ENCODE peak calls at places on chromosome 16, in six cellular contexts. One of them, this sample, is unnamed.

GRCh38 chr16:73768786-73769203 is 527.8 kb upstream of the PSMD7 start:
- DNase-seq in GF-D8: no peak
- DNase-seq in cardiac fibroblast: peak; percentile 8
- DNase-seq in mammary epithelial cell: peak; percentile 1
- DNase-seq in RPMI8226: no peak
- DNase-seq in testis: no peak
- DNase-seq in this sample: peak; percentile 1

GRCh38 chr16:19522369-19523159 is 666 bp upstream of the GDE1 start:
- DNase-seq in testis: no peak
- DNase-seq in RPMI8226: no peak
- DNase-seq in GF-D8: no peak
- DNase-seq in cardiac fibroblast: no peak
- DNase-seq in mammary epithelial cell: no peak
- DNase-seq in this sample: peak; percentile 16

GRCh38 chr16:17404903-17405691 is 65.7 kb downstream of the XYLT1 start:
- DNase-seq in GF-D8: peak; percentile 25
- DNase-seq in mammary epithelial cell: peak; percentile 39
- DNase-seq in testis: peak; percentile 87
- DNase-seq in RPMI8226: no peak
- DNase-seq in cardiac fibroblast: peak; percentile 76
- DNase-seq in this sample: no peak

GRCh38 chr16:75527825-75528299 is 8.0 kb downstream of the CHST5 start:
- DNase-seq in cardiac fibroblast: no peak
- DNase-seq in mammary epithelial cell: no peak
- DNase-seq in testis: no peak
- DNase-seq in GF-D8: no peak
- DNase-seq in RPMI8226: no peak
- DNase-seq in this sample: no peak

GRCh38 chr16:56610017-56610608 is 1.7 kb downstream of the MT2A start:
- DNase-seq in mammary epithelial cell: peak; percentile 96
- DNase-seq in GF-D8: peak; percentile 12
- DNase-seq in RPMI8226: peak; percentile 37
- DNase-seq in cardiac fibroblast: peak; percentile 98
- DNase-seq in testis: peak; percentile 59
- DNase-seq in this sample: peak; percentile 47

GRCh38 chr16:57815987-57816745 is 13.9 kb upstream of the KIFC3 start:
- DNase-seq in GF-D8: no peak
- DNase-seq in RPMI8226: peak; percentile 96
- DNase-seq in mammary epithelial cell: peak; percentile 98
- DNase-seq in testis: peak; percentile 72
- DNase-seq in cardiac fibroblast: peak; percentile 94
- DNase-seq in this sample: peak; percentile 95

GRCh38 chr16:85990861-85991301 is 91.9 kb downstream of the IRF8 start:
- DNase-seq in RPMI8226: no peak
- DNase-seq in testis: no peak
- DNase-seq in mammary epithelial cell: no peak
- DNase-seq in GF-D8: no peak
- DNase-seq in cardiac fibroblast: no peak
- DNase-seq in this sample: no peak

GRCh38 chr16:50977064-50977621 is 173.9 kb downstream of the SALL1 start:
- DNase-seq in RPMI8226: no peak
- DNase-seq in GF-D8: no peak
- DNase-seq in cardiac fibroblast: no peak
- DNase-seq in testis: no peak
- DNase-seq in mammary epithelial cell: no peak
- DNase-seq in this sample: no peak

GRCh38 chr16:899678-900060 is 71.1 kb downstream of the LMF1 start:
- DNase-seq in RPMI8226: no peak
- DNase-seq in testis: no peak
- DNase-seq in cardiac fibroblast: no peak
- DNase-seq in mammary epithelial cell: no peak
- DNase-seq in GF-D8: no peak
- DNase-seq in this sample: no peak

GRCh38 chr16:68992521-68992920 is 112.9 kb upstream of the HAS3 start:
- DNase-seq in testis: no peak
- DNase-seq in RPMI8226: no peak
- DNase-seq in GF-D8: no peak
- DNase-seq in cardiac fibroblast: peak; percentile 89
- DNase-seq in mammary epithelial cell: peak; percentile 71
- DNase-seq in this sample: peak; percentile 83

GRCh38 chr16:3950343-3951193 is 70.1 kb upstream of the CREBBP start:
- DNase-seq in RPMI8226: no peak
- DNase-seq in testis: peak; percentile 85
- DNase-seq in GF-D8: no peak
- DNase-seq in mammary epithelial cell: peak; percentile 52
- DNase-seq in cardiac fibroblast: peak; percentile 98
- DNase-seq in this sample: peak; percentile 78

GRCh38 chr16:74577882-74578366 is 29.0 kb downstream of the GLG1 start:
- DNase-seq in mammary epithelial cell: peak; percentile 70
- DNase-seq in GF-D8: no peak
- DNase-seq in cardiac fibroblast: peak; percentile 39
- DNase-seq in RPMI8226: no peak
- DNase-seq in testis: no peak
- DNase-seq in this sample: peak; percentile 75

GRCh38 chr16:4489030-4489429 is 12.8 kb downstream of the HMOX2 start:
- DNase-seq in RPMI8226: no peak
- DNase-seq in cardiac fibroblast: peak; percentile 83
- DNase-seq in GF-D8: no peak
- DNase-seq in mammary epithelial cell: peak; percentile 56
- DNase-seq in testis: no peak
- DNase-seq in this sample: peak; percentile 63

GRCh38 chr16:78034530-78034929 is 12.2 kb downstream of the CLEC3A start:
- DNase-seq in mammary epithelial cell: peak; percentile 73
- DNase-seq in cardiac fibroblast: no peak
- DNase-seq in RPMI8226: no peak
- DNase-seq in testis: no peak
- DNase-seq in GF-D8: no peak
- DNase-seq in this sample: no peak

GRCh38 chr16:51201604-51202003 is 50.5 kb upstream of the SALL1 start:
- DNase-seq in testis: no peak
- DNase-seq in RPMI8226: no peak
- DNase-seq in GF-D8: no peak
- DNase-seq in mammary epithelial cell: no peak
- DNase-seq in cardiac fibroblast: no peak
- DNase-seq in this sample: no peak

GRCh38 chr16:81889896-81890634 is 111.0 kb downstream of the PLCG2 start:
- DNase-seq in cardiac fibroblast: peak; percentile 79
- DNase-seq in mammary epithelial cell: peak; percentile 51
- DNase-seq in RPMI8226: peak; percentile 55
- DNase-seq in testis: peak; percentile 63
- DNase-seq in GF-D8: peak; percentile 40
- DNase-seq in this sample: peak; percentile 77

GRCh38 chr16:66346221-66346620 is 20.3 kb upstream of the CDH5 start:
- DNase-seq in mammary epithelial cell: no peak
- DNase-seq in cardiac fibroblast: no peak
- DNase-seq in testis: no peak
- DNase-seq in GF-D8: no peak
- DNase-seq in RPMI8226: no peak
- DNase-seq in this sample: no peak

GRCh38 chr16:79009911-79010310 is 590.6 kb downstream of the MAF start:
- DNase-seq in testis: no peak
- DNase-seq in GF-D8: no peak
- DNase-seq in RPMI8226: no peak
- DNase-seq in mammary epithelial cell: no peak
- DNase-seq in cardiac fibroblast: no peak
- DNase-seq in this sample: no peak

GRCh38 chr16:11133344-11133921 is 122.6 kb downstream of the SOCS1 start:
- DNase-seq in testis: peak; percentile 69
- DNase-seq in GF-D8: no peak
- DNase-seq in cardiac fibroblast: peak; percentile 97
- DNase-seq in mammary epithelial cell: peak; percentile 91
- DNase-seq in RPMI8226: no peak
- DNase-seq in this sample: peak; percentile 91

GRCh38 chr16:13926507-13926906 is 6.6 kb downstream of the ERCC4 start:
- DNase-seq in mammary epithelial cell: no peak
- DNase-seq in RPMI8226: no peak
- DNase-seq in testis: no peak
- DNase-seq in cardiac fibroblast: no peak
- DNase-seq in GF-D8: no peak
- DNase-seq in this sample: peak; percentile 32

GRCh38 chr16:25165284-25165683 is 51.5 kb upstream of the AQP8 start:
- DNase-seq in mammary epithelial cell: no peak
- DNase-seq in cardiac fibroblast: no peak
- DNase-seq in GF-D8: no peak
- DNase-seq in RPMI8226: no peak
- DNase-seq in testis: no peak
- DNase-seq in this sample: no peak

GRCh38 chr16:78593352-78593751 is 493.9 kb downstream of the WWOX start:
- DNase-seq in cardiac fibroblast: no peak
- DNase-seq in GF-D8: no peak
- DNase-seq in RPMI8226: no peak
- DNase-seq in mammary epithelial cell: no peak
- DNase-seq in testis: no peak
- DNase-seq in this sample: no peak

GRCh38 chr16:22297871-22298733 is 893 bp downstream of the POLR3E start:
- DNase-seq in testis: peak; percentile 73
- DNase-seq in mammary epithelial cell: peak; percentile 96
- DNase-seq in GF-D8: peak; percentile 81
- DNase-seq in cardiac fibroblast: peak; percentile 97
- DNase-seq in RPMI8226: peak; percentile 94
- DNase-seq in this sample: peak; percentile 89

GRCh38 chr16:57299009-57299718 is 14.7 kb upstream of the PLLP start:
- DNase-seq in cardiac fibroblast: peak; percentile 89
- DNase-seq in GF-D8: peak; percentile 53
- DNase-seq in testis: no peak
- DNase-seq in mammary epithelial cell: no peak
- DNase-seq in RPMI8226: peak; percentile 77
- DNase-seq in this sample: peak; percentile 73

GRCh38 chr16:70778901-70779309 is 22.1 kb downstream of the VAC14 start:
- DNase-seq in mammary epithelial cell: peak; percentile 88
- DNase-seq in RPMI8226: no peak
- DNase-seq in cardiac fibroblast: peak; percentile 92
- DNase-seq in testis: peak; percentile 68
- DNase-seq in GF-D8: no peak
- DNase-seq in this sample: peak; percentile 72

GRCh38 chr16:17977260-17977659 is 359.3 kb downstream of the NPIPA8 start:
- DNase-seq in GF-D8: no peak
- DNase-seq in testis: no peak
- DNase-seq in mammary epithelial cell: no peak
- DNase-seq in cardiac fibroblast: no peak
- DNase-seq in RPMI8226: no peak
- DNase-seq in this sample: no peak

GRCh38 chr16:67767953-67768352 is 38.4 kb downstream of the RANBP10 start:
- DNase-seq in mammary epithelial cell: peak; percentile 51
- DNase-seq in testis: no peak
- DNase-seq in cardiac fibroblast: peak; percentile 86
- DNase-seq in RPMI8226: no peak
- DNase-seq in GF-D8: no peak
- DNase-seq in this sample: peak; percentile 9

GRCh38 chr16:28981517-28981916 is 3.3 kb upstream of the LAT start:
- DNase-seq in testis: no peak
- DNase-seq in mammary epithelial cell: no peak
- DNase-seq in RPMI8226: peak; percentile 57
- DNase-seq in GF-D8: no peak
- DNase-seq in cardiac fibroblast: peak; percentile 29
- DNase-seq in this sample: peak; percentile 58